ENCODE peak calls at places on chromosomes 6 and 20, in eight cellular contexts. B, P, W, F, T, R, K and G are unnamed samples.

GRCh38 chr20:4065405-4065841 is 50.1 kb upstream of the RNF24 start:
- DNase-seq in K (no peak), T (no peak), P (peak; percentile 99), B (no peak), W (peak; percentile 38), F (peak; percentile 43), R (peak; percentile 34), G (no peak)

GRCh38 chr6:23325065-23325464 is 755.7 kb downstream of the HDGFL1 start:
- DNase-seq in T (no peak), R (no peak), B (no peak), F (no peak), P (no peak), W (no peak), K (no peak), G (no peak)

GRCh38 chr20:14712302-14712739 is 374.9 kb upstream of the FLRT3 start:
- DNase-seq in W (peak; percentile 93), B (no peak), T (no peak), P (peak; percentile 23), K (no peak), R (peak; percentile 22), F (no peak), G (no peak)

GRCh38 chr6:35494161-35494563 is 2.7 kb downstream of the TEAD3 start:
- DNase-seq in B (peak; percentile 31), P (peak; percentile 56), W (no peak), R (no peak), F (no peak), T (no peak), K (no peak), G (no peak)

GRCh38 chr6:138293428-138293827 is 75.1 kb upstream of the PBOV1 start:
- DNase-seq in K (no peak), R (no peak), W (no peak), F (no peak), T (no peak), P (no peak), B (no peak), G (no peak)

GRCh38 chr6:149082320-149082719 is 235.2 kb upstream of the TAB2 start:
- DNase-seq in F (peak; percentile 94), P (peak; percentile 88), K (peak; percentile 78), T (no peak), W (peak; percentile 68), B (peak; percentile 72), R (peak; percentile 80), G (peak; percentile 82)

GRCh38 chr6:149176971-149177667 is 140.4 kb upstream of the TAB2 start:
- DNase-seq in P (no peak), R (no peak), W (no peak), F (no peak), B (no peak), T (no peak), K (no peak), G (no peak)

GRCh38 chr6:125277838-125278237 is 23.9 kb downstream of the HDDC2 start:
- DNase-seq in F (no peak), B (no peak), R (no peak), K (no peak), T (no peak), W (no peak), P (no peak), G (peak; percentile 23)

GRCh38 chr6:122049341-122049740 is 350.1 kb upstream of the HSF2 start:
- DNase-seq in F (no peak), T (no peak), W (peak; percentile 6), K (no peak), B (no peak), R (peak; percentile 4), P (peak; percentile 25), G (no peak)

GRCh38 chr20:14334306-14334930 is 3.0 kb downstream of the FLRT3 start:
- DNase-seq in W (peak; percentile 51), P (peak; percentile 24), K (peak; percentile 68), R (peak; percentile 45), B (peak; percentile 18), F (no peak), T (no peak), G (no peak)

GRCh38 chr6:26411751-26412150 is 9.7 kb downstream of the BTN3A1 start:
- DNase-seq in B (no peak), F (no peak), P (peak; percentile 18), K (no peak), T (no peak), W (no peak), R (no peak), G (no peak)
- TF ChIP-seq CTCF in B (no peak), F (no peak), P (no peak), K (no peak), T (no peak), W (no peak), R (no peak), G (no peak)

GRCh38 chr6:100202417-100203194 is 208.6 kb upstream of the MCHR2 start:
- DNase-seq in B (no peak), R (peak; percentile 83), T (no peak), P (peak; percentile 97), W (peak; percentile 82), K (no peak), F (no peak), G (peak; percentile 50)
- TF ChIP-seq CTCF in B (no peak), R (no peak), T (no peak), P (no peak), W (no peak), K (no peak), F (no peak), G (no peak)

DNA sequence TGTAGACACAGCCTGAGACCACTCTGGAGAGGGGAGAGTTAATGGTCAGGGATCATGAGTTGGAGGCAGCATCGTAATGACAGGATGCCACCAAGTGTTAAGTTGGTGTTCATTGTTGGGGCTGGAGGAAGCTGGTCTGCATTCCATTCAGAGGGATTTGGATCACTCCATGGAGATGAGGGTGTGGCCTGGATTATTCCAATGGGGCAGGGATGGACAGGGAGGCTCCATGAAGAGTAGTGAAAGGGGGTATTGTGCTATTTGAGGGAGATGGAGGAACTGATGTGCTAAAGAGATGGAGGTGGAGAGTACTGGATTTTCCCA is 1.1 kb downstream of the SAPCD1 start:
- DNase-seq in K (no peak), F (no peak), R (no peak), B (no peak), P (peak; percentile 44), W (peak; percentile 58), T (no peak), G (no peak)
- TF ChIP-seq CTCF in K (no peak), F (no peak), R (no peak), B (no peak), P (no peak), W (no peak), T (no peak), G (no peak)

GRCh38 chr6:101393291-101394251 is at the start of gene GRIK2:
- DNase-seq in T (no peak), K (peak; percentile 81), F (peak; percentile 77), W (peak; percentile 34), P (peak; percentile 33), B (no peak), R (peak; percentile 56), G (peak; percentile 47)
- TF ChIP-seq CTCF in T (peak; percentile 5), K (peak; percentile 33), F (no peak), W (peak; percentile 27), P (peak; percentile 23), B (no peak), R (peak; percentile 56), G (peak; percentile 7)

GRCh38 chr6:30447237-30447636 is 42.1 kb upstream of the HLA-E start:
- DNase-seq in W (no peak), K (no peak), B (no peak), R (peak; percentile 7), T (no peak), F (no peak), P (peak; percentile 10), G (no peak)
- TF ChIP-seq CTCF in W (no peak), K (no peak), B (no peak), R (peak; percentile 63), T (peak; percentile 1), F (no peak), P (peak; percentile 37), G (no peak)

GRCh38 chr6:137172734-137173431 is 561 bp downstream of the IL22RA2 start:
- DNase-seq in R (no peak), B (no peak), F (no peak), T (no peak), K (no peak), P (no peak), W (no peak), G (no peak)

GRCh38 chr6:137170266-137171052 is 3.0 kb downstream of the IL22RA2 start:
- DNase-seq in P (no peak), R (no peak), W (no peak), F (no peak), K (no peak), T (no peak), B (no peak), G (no peak)

GRCh38 chr6:137173501-137173900 is at the start of gene IL22RA2:
- DNase-seq in T (no peak), W (no peak), R (no peak), B (no peak), F (no peak), P (no peak), K (no peak), G (no peak)

GRCh38 chr6:137171053-137171374 is 2.4 kb downstream of the IL22RA2 start:
- DNase-seq in R (no peak), W (no peak), P (no peak), K (no peak), T (no peak), F (no peak), B (no peak), G (no peak)

GRCh38 chr6:137171824-137172733 is 1.4 kb downstream of the IL22RA2 start:
- DNase-seq in W (no peak), B (no peak), T (peak; percentile 81), R (no peak), K (no peak), F (no peak), P (no peak), G (no peak)
- TF ChIP-seq CTCF in W (no peak), B (no peak), T (no peak), R (no peak), K (no peak), F (no peak), P (no peak), G (no peak)

GRCh38 chr6:168545428-168545827 is 104.4 kb downstream of the SMOC2 start:
- DNase-seq in W (no peak), R (no peak), B (no peak), F (no peak), K (no peak), T (no peak), P (no peak), G (no peak)
- TF ChIP-seq CTCF in W (no peak), R (no peak), B (no peak), F (no peak), K (no peak), T (no peak), P (no peak), G (no peak)

DNA sequence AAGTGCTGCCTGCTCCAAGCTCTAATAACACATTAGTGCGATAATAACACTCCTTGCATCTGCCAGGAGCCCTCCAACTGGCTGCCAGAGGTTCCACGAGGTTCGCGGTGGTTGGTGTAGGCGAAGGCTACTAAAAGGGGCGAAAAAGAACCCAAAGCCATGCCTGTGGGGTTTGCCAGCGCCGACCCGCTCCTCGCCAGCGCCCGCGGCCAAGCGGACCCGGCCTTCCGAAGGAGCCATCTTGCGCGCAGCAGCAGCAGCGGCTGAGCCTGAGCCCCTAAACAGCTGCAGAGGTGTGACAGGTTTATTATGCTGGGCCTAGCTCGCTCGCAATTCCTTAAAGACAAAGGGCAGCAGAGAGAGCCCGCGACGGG is 11.6 kb downstream of the FOXC1 start:
- DNase-seq in W (no peak), K (no peak), P (no peak), R (no peak), F (no peak), B (no peak), T (no peak), G (peak; percentile 46)
- TF ChIP-seq CTCF in W (no peak), K (no peak), P (no peak), R (no peak), F (no peak), B (no peak), T (no peak), G (no peak)

GRCh38 chr6:107059606-107060005 is 31.6 kb downstream of the MTRES1 start:
- DNase-seq in K (no peak), B (no peak), P (no peak), W (no peak), F (no peak), T (no peak), R (no peak), G (no peak)
- TF ChIP-seq CTCF in K (no peak), B (no peak), P (no peak), W (no peak), F (no peak), T (no peak), R (no peak), G (no peak)